ENCODE peak calls at places on chromosomes 7 and 10, in five cellular contexts. A, P, J, G and Z are unnamed samples.

GRCh38 chr10:102492344-102492939 is 10.1 kb downstream of the ACTR1A start:
- DNase-seq in J (no peak), G (no peak), P (no peak), A (peak), Z (no peak)

GRCh38 chr7:104772405-104772821 is 241.6 kb upstream of the KMT2E start:
- DNase-seq in P (no peak), A (no peak), G (no peak), J (no peak), Z (no peak)

GRCh38 chr10:103969436-103969835 is 2.5 kb downstream of the SLK start:
- DNase-seq in J (no peak), P (no peak), A (no peak), G (no peak), Z (no peak)

GRCh38 chr7:37488163-37488759 is 39.6 kb upstream of the ELMO1 start:
- DNase-seq in J (no peak), P (no peak), G (peak), A (no peak), Z (no peak)

GRCh38 chr7:26675143-26675887 is 189.1 kb downstream of the SKAP2 start:
- DNase-seq in A (no peak), P (no peak), J (no peak), G (no peak), Z (no peak)

GRCh38 chr7:82678716-82679115 is 235.1 kb upstream of the CACNA2D1 start:
- DNase-seq in G (no peak), J (no peak), P (no peak), A (no peak), Z (no peak)

GRCh38 chr7:40658731-40659130 is 523.9 kb downstream of the SUGCT start:
- DNase-seq in A (no peak), P (no peak), J (no peak), G (peak), Z (no peak)

GRCh38 chr10:27635290-27635689 is 110.3 kb downstream of the MKX start:
- DNase-seq in P (no peak), G (no peak), A (no peak), J (no peak), Z (no peak)

GRCh38 chr7:32250494-32251260 is 180.5 kb upstream of the PDE1C start:
- DNase-seq in A (no peak), P (no peak), G (no peak), J (no peak), Z (no peak)

GRCh38 chr7:35465791-35466336 is 212.0 kb upstream of the TBX20 start:
- DNase-seq in P (no peak), G (no peak), J (no peak), A (peak), Z (no peak)

GRCh38 chr10:97013568-97013967 is 172.2 kb downstream of the SLIT1 start:
- DNase-seq in J (no peak), G (no peak), A (no peak), P (no peak), Z (no peak)

GRCh38 chr10:28774051-28774995 is 97.0 kb downstream of the BAMBI start:
- DNase-seq in P (no peak), J (peak), A (no peak), G (peak), Z (no peak)

GRCh38 chr10:116836902-116837513 is 12.3 kb upstream of the ENO4 start:
- DNase-seq in A (no peak), G (peak), J (no peak), P (no peak), Z (no peak)

GRCh38 chr7:122299624-122299934 is 5.0 kb downstream of the FEZF1 start:
- DNase-seq in J (no peak), A (no peak), P (no peak), G (no peak), Z (no peak)

GRCh38 chr10:80501381-80501912 is 36.3 kb upstream of the SH2D4B start:
- DNase-seq in G (no peak), P (no peak), J (no peak), A (no peak), Z (no peak)

GRCh38 chr10:46292573-46293023 is 5.8 kb downstream of the ANTXRL start:
- DNase-seq in A (peak), P (no peak), G (no peak), J (no peak), Z (no peak)

GRCh38 chr7:104758504-104758903 is 255.5 kb upstream of the KMT2E start:
- DNase-seq in A (no peak), J (no peak), G (no peak), P (no peak), Z (no peak)

GRCh38 chr7:129298268-129298893 is 73.6 kb downstream of the AHCYL2 start:
- DNase-seq in A (peak), P (no peak), G (peak), J (peak), Z (no peak)

GRCh38 chr10:104350146-104350635 is 3.4 kb upstream of the CFAP58 start:
- DNase-seq in J (no peak), P (no peak), G (peak), A (no peak), Z (no peak)

GRCh38 chr7:139623518-139623917 is 100.0 kb downstream of the CLEC2L start:
- DNase-seq in A (no peak), P (no peak), J (no peak), G (peak), Z (no peak)

GRCh38 chr7:110764852-110765251 is 326.1 kb upstream of the LRRN3 start:
- DNase-seq in J (no peak), A (no peak), P (no peak), G (no peak), Z (no peak)

GRCh38 chr7:99124636-99125504 is 19.0 kb downstream of the SMURF1 start:
- DNase-seq in P (no peak), J (no peak), A (no peak), G (no peak), Z (no peak)

GRCh38 chr7:90721869-90722431 is 125.8 kb downstream of the CDK14 start:
- DNase-seq in J (no peak), P (no peak), A (no peak), G (no peak), Z (no peak)

GRCh38 chr10:28663576-28664368 is 13.5 kb upstream of the BAMBI start:
- DNase-seq in J (peak), P (no peak), G (peak), A (peak), Z (peak)

GRCh38 chr10:89609730-89610393 is 35.2 kb downstream of the PANK1 start:
- DNase-seq in A (no peak), P (peak), J (no peak), G (no peak), Z (no peak)

GRCh38 chr10:112953075-112953501 is 3.0 kb downstream of the TCF7L2 start:
- DNase-seq in P (no peak), G (peak), J (peak), A (peak), Z (no peak)
- TF ChIP-seq CTCF in P (no peak), G (peak), J (no peak), A (no peak), Z (no peak)

GRCh38 chr10:11887381-11888227 is 64.4 kb downstream of the PROSER2 start:
- DNase-seq in G (no peak), A (peak), J (no peak), P (no peak), Z (no peak)
- TF ChIP-seq CTCF in G (no peak), A (no peak), J (no peak), P (no peak), Z (no peak)

GRCh38 chr7:24323961-24324480 is 40.0 kb downstream of the NPY start:
- DNase-seq in A (no peak), G (no peak), P (no peak), J (no peak), Z (no peak)
- TF ChIP-seq CTCF in A (no peak), G (no peak), P (no peak), J (no peak), Z (no peak)

GRCh38 chr7:78924581-78924980 is 528.9 kb downstream of the MAGI2 start:
- DNase-seq in P (no peak), J (no peak), G (peak), A (no peak), Z (no peak)
- TF ChIP-seq CTCF in P (peak), J (no peak), G (peak), A (peak), Z (no peak)

GRCh38 chr10:43680035-43680434 is 31.4 kb upstream of the ZNF32 start:
- DNase-seq in A (no peak), P (no peak), J (no peak), G (peak), Z (no peak)
- TF ChIP-seq CTCF in A (no peak), P (no peak), J (no peak), G (no peak), Z (no peak)

DNA sequence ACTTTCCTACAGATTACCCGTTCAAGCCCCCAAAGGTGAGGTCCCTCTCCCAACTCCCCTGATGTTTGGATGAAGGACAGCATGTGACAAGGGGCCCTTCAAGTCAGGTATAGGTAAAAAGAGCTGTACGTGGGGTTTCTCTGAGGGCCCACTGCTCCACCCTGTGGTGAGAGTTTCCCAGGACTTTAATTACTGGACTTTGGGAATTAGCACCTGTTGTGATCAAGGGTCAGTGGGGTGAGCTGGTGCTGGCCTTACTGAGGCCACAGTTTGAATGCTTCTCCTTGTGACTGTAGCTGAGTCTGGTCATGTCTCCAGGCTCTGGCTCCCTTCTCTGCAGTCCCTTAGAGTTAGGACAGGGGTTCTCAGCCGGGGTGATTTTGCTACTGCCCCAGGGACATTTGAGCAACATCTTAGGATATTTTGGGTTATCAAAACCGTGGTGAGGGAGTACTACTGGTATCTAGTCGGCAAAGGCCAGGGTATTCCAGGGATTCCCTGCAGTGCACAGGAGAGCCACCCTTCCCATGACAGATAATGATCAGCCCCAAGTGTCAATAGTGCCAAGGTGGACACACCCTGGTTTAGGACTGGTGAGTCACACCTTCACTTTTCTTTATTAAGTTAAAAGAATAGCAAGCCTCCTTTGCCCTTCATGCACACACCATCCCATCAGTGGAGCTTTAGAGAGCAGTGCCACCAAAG is 16.9 kb downstream of the UBE2D4 start:
- DNase-seq in P (no peak), J (no peak), A (no peak), G (no peak), Z (no peak)
- TF ChIP-seq CTCF in P (no peak), J (no peak), A (no peak), G (peak), Z (no peak)

GRCh38 chr7:155402941-155403340 is 55.0 kb upstream of the EN2 start:
- DNase-seq in G (no peak), P (no peak), J (no peak), A (no peak), Z (no peak)

GRCh38 chr7:155404976-155405375 is 53.0 kb upstream of the EN2 start:
- DNase-seq in J (no peak), G (no peak), A (no peak), P (no peak), Z (no peak)

GRCh38 chr7:155408657-155409586 is 49.0 kb upstream of the EN2 start:
- DNase-seq in A (no peak), G (peak), P (no peak), J (no peak), Z (no peak)

GRCh38 chr7:155407799-155408198 is 50.1 kb upstream of the EN2 start:
- DNase-seq in G (no peak), P (no peak), A (no peak), J (no peak), Z (no peak)

GRCh38 chr7:155405399-155406318 is 52.3 kb upstream of the EN2 start:
- DNase-seq in J (no peak), G (peak), A (no peak), P (no peak), Z (no peak)
- TF ChIP-seq CTCF in J (no peak), G (peak), A (no peak), P (no peak), Z (no peak)

GRCh38 chr10:12975266-12975665 is 26.2 kb downstream of the CCDC3 start:
- DNase-seq in A (no peak), G (peak), J (no peak), P (no peak), Z (no peak)
- TF ChIP-seq CTCF in A (no peak), G (peak), J (no peak), P (peak), Z (no peak)

DNA sequence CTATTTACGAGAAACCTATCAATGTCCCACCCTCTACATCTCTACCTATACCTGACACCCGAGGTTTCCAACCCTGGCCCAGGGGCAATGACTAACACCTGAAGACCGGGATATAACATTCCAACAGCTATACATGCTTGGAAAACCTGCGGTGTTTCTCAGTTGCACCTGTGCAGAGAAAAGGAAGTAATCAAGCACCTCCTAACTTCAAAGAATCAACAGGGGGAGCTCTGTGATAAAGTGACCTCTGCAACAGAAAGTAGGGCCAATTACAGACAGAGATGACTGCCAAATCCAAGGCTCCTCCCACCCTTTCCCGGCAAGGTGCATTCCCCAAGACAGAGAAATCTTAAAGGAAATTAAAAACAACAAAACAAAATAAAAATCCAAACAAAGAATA is 41.3 kb downstream of the CCDC6 start:
- DNase-seq in G (peak), P (no peak), A (no peak), J (peak), Z (no peak)
- TF ChIP-seq CTCF in G (peak), P (peak), A (peak), J (peak), Z (peak)